ENCODE peak calls at places on chromosomes 1 and 21, in six cellular contexts. One of them, this sample, is unnamed.

GRCh38 chr1:5525597-5526384 is 466.4 kb downstream of the NPHP4 start:
- DNase-seq in colonic mucosa: no peak
- DNase-seq in tibial artery: no peak
- DNase-seq in testis: no peak
- DNase-seq in endothelial cell of umbilical vein: no peak
- DNase-seq in esophagus squamous epithelium: no peak
- DNase-seq in this sample: no peak

GRCh38 chr1:183887826-183888819 is 83.2 kb downstream of the RGL1 start:
- DNase-seq in endothelial cell of umbilical vein: peak; percentile 84
- DNase-seq in testis: no peak
- DNase-seq in tibial artery: no peak
- DNase-seq in esophagus squamous epithelium: no peak
- DNase-seq in colonic mucosa: no peak
- DNase-seq in this sample: no peak

GRCh38 chr1:31725777-31726535 is 22.1 kb upstream of the COL16A1 start:
- DNase-seq in esophagus squamous epithelium: no peak
- DNase-seq in colonic mucosa: no peak
- DNase-seq in endothelial cell of umbilical vein: no peak
- DNase-seq in tibial artery: no peak
- DNase-seq in testis: no peak
- DNase-seq in this sample: no peak

GRCh38 chr1:178960781-178961180 is 64.9 kb upstream of the FAM20B start:
- DNase-seq in colonic mucosa: no peak
- DNase-seq in testis: no peak
- DNase-seq in esophagus squamous epithelium: no peak
- DNase-seq in endothelial cell of umbilical vein: no peak
- DNase-seq in tibial artery: no peak
- DNase-seq in this sample: no peak

GRCh38 chr1:204070895-204071294 is 2.0 kb upstream of the SOX13 start:
- DNase-seq in testis: no peak
- DNase-seq in tibial artery: no peak
- DNase-seq in endothelial cell of umbilical vein: no peak
- DNase-seq in esophagus squamous epithelium: no peak
- DNase-seq in colonic mucosa: no peak
- DNase-seq in this sample: no peak

GRCh38 chr21:38679531-38679930 is 126.2 kb upstream of the ETS2 start:
- DNase-seq in tibial artery: no peak
- DNase-seq in colonic mucosa: no peak
- DNase-seq in testis: no peak
- DNase-seq in endothelial cell of umbilical vein: peak; percentile 69
- DNase-seq in esophagus squamous epithelium: no peak
- DNase-seq in this sample: peak; percentile 5

GRCh38 chr1:16167331-16168143 is 11.7 kb upstream of the EPHA2 start:
- DNase-seq in esophagus squamous epithelium: no peak
- DNase-seq in colonic mucosa: peak; percentile 75
- DNase-seq in testis: peak; percentile 62
- DNase-seq in tibial artery: no peak
- DNase-seq in endothelial cell of umbilical vein: no peak
- DNase-seq in this sample: no peak

GRCh38 chr1:16903458-16903796 is 7.6 kb downstream of the RNU1-2 start:
- DNase-seq in esophagus squamous epithelium: no peak
- DNase-seq in testis: no peak
- DNase-seq in colonic mucosa: no peak
- DNase-seq in endothelial cell of umbilical vein: no peak
- DNase-seq in tibial artery: no peak
- DNase-seq in this sample: no peak

GRCh38 chr1:118963456-118964430 is 24.4 kb downstream of the TBX15 start:
- DNase-seq in testis: no peak
- DNase-seq in tibial artery: peak; percentile 70
- DNase-seq in endothelial cell of umbilical vein: no peak
- DNase-seq in esophagus squamous epithelium: no peak
- DNase-seq in colonic mucosa: no peak
- DNase-seq in this sample: no peak

GRCh38 chr1:40030528-40031135 is 9.9 kb upstream of the CAP1 start:
- DNase-seq in esophagus squamous epithelium: no peak
- DNase-seq in testis: no peak
- DNase-seq in tibial artery: no peak
- DNase-seq in endothelial cell of umbilical vein: no peak
- DNase-seq in colonic mucosa: no peak
- DNase-seq in this sample: peak; percentile 79

GRCh38 chr1:163980391-163980790 is 578.6 kb upstream of the PBX1 start:
- DNase-seq in colonic mucosa: no peak
- DNase-seq in testis: no peak
- DNase-seq in endothelial cell of umbilical vein: no peak
- DNase-seq in tibial artery: no peak
- DNase-seq in esophagus squamous epithelium: no peak
- DNase-seq in this sample: no peak

GRCh38 chr1:175168782-175169181 is 23.8 kb downstream of the KIAA0040 start:
- DNase-seq in testis: no peak
- DNase-seq in colonic mucosa: no peak
- DNase-seq in tibial artery: no peak
- DNase-seq in endothelial cell of umbilical vein: no peak
- DNase-seq in esophagus squamous epithelium: no peak
- DNase-seq in this sample: no peak

GRCh38 chr1:201456499-201457309 is 12.3 kb downstream of the PHLDA3 start:
- DNase-seq in endothelial cell of umbilical vein: peak; percentile 47
- DNase-seq in testis: peak; percentile 66
- DNase-seq in tibial artery: peak; percentile 92
- DNase-seq in colonic mucosa: peak; percentile 43
- DNase-seq in esophagus squamous epithelium: no peak
- DNase-seq in this sample: peak; percentile 78

GRCh38 chr1:104238991-104239390 is 489.3 kb downstream of the AMY1C start:
- DNase-seq in esophagus squamous epithelium: no peak
- DNase-seq in colonic mucosa: no peak
- DNase-seq in endothelial cell of umbilical vein: no peak
- DNase-seq in testis: no peak
- DNase-seq in tibial artery: no peak
- DNase-seq in this sample: no peak

GRCh38 chr1:28301368-28302174 is 27.3 kb upstream of the MED18 start:
- DNase-seq in tibial artery: no peak
- DNase-seq in esophagus squamous epithelium: no peak
- DNase-seq in testis: no peak
- DNase-seq in endothelial cell of umbilical vein: peak; percentile 44
- DNase-seq in colonic mucosa: no peak
- DNase-seq in this sample: no peak

GRCh38 chr21:18522181-18522771 is 118.7 kb upstream of the TMPRSS15 start:
- DNase-seq in tibial artery: no peak
- DNase-seq in endothelial cell of umbilical vein: peak; percentile 26
- DNase-seq in esophagus squamous epithelium: no peak
- DNase-seq in testis: no peak
- DNase-seq in colonic mucosa: no peak
- DNase-seq in this sample: peak; percentile 34

GRCh38 chr1:193102662-193103061 is 2.6 kb downstream of the GLRX2 start:
- DNase-seq in testis: no peak
- DNase-seq in colonic mucosa: no peak
- DNase-seq in tibial artery: no peak
- DNase-seq in esophagus squamous epithelium: no peak
- DNase-seq in endothelial cell of umbilical vein: no peak
- DNase-seq in this sample: peak; percentile 53

GRCh38 chr1:157198619-157199420 is 60.6 kb upstream of the ETV3 start:
- DNase-seq in esophagus squamous epithelium: no peak
- DNase-seq in endothelial cell of umbilical vein: no peak
- DNase-seq in testis: no peak
- DNase-seq in tibial artery: no peak
- DNase-seq in colonic mucosa: no peak
- DNase-seq in this sample: no peak

GRCh38 chr1:206136241-206136640 is 19.1 kb upstream of the AVPR1B start:
- DNase-seq in esophagus squamous epithelium: no peak
- DNase-seq in colonic mucosa: no peak
- DNase-seq in endothelial cell of umbilical vein: no peak
- DNase-seq in tibial artery: no peak
- DNase-seq in testis: no peak
- DNase-seq in this sample: no peak

GRCh38 chr1:35807614-35808375 is at the start of gene AGO4:
- DNase-seq in endothelial cell of umbilical vein: peak; percentile 42
- DNase-seq in tibial artery: peak; percentile 45
- DNase-seq in testis: peak; percentile 76
- DNase-seq in colonic mucosa: peak; percentile 47
- DNase-seq in esophagus squamous epithelium: no peak
- DNase-seq in this sample: peak; percentile 80

GRCh38 chr21:15841856-15842564 is 112.2 kb downstream of the USP25 start:
- DNase-seq in endothelial cell of umbilical vein: peak; percentile 64
- DNase-seq in tibial artery: no peak
- DNase-seq in colonic mucosa: no peak
- DNase-seq in testis: no peak
- DNase-seq in esophagus squamous epithelium: no peak
- DNase-seq in this sample: peak; percentile 47

GRCh38 chr1:226723640-226724532 is 15.2 kb downstream of the ITPKB start:
- DNase-seq in tibial artery: no peak
- DNase-seq in testis: peak; percentile 70
- DNase-seq in colonic mucosa: no peak
- DNase-seq in endothelial cell of umbilical vein: peak; percentile 74
- DNase-seq in esophagus squamous epithelium: no peak
- DNase-seq in this sample: peak; percentile 96

GRCh38 chr1:59146056-59146455 is 150.8 kb upstream of the FGGY start:
- DNase-seq in testis: no peak
- DNase-seq in colonic mucosa: no peak
- DNase-seq in tibial artery: no peak
- DNase-seq in esophagus squamous epithelium: no peak
- DNase-seq in endothelial cell of umbilical vein: no peak
- DNase-seq in this sample: no peak

GRCh38 chr1:209190591-209191241 is 392.8 kb upstream of the CAMK1G start:
- DNase-seq in colonic mucosa: no peak
- DNase-seq in esophagus squamous epithelium: no peak
- DNase-seq in testis: peak; percentile 72
- DNase-seq in endothelial cell of umbilical vein: peak; percentile 70
- DNase-seq in tibial artery: peak; percentile 28
- DNase-seq in this sample: peak; percentile 82

GRCh38 chr21:17780539-17780938 is 38.6 kb downstream of the C21orf91 start:
- DNase-seq in colonic mucosa: no peak
- DNase-seq in testis: no peak
- DNase-seq in tibial artery: no peak
- DNase-seq in esophagus squamous epithelium: no peak
- DNase-seq in endothelial cell of umbilical vein: peak; percentile 13
- DNase-seq in this sample: no peak

GRCh38 chr1:210373878-210374599 is 45.3 kb downstream of the HHAT start:
- DNase-seq in testis: peak; percentile 87
- DNase-seq in tibial artery: no peak
- DNase-seq in endothelial cell of umbilical vein: peak; percentile 65
- DNase-seq in esophagus squamous epithelium: no peak
- DNase-seq in colonic mucosa: peak; percentile 75
- DNase-seq in this sample: peak; percentile 93

GRCh38 chr1:47778280-47778679 is 218.9 kb downstream of the TRABD2B start:
- DNase-seq in colonic mucosa: no peak
- DNase-seq in tibial artery: no peak
- DNase-seq in endothelial cell of umbilical vein: no peak
- DNase-seq in testis: no peak
- DNase-seq in esophagus squamous epithelium: no peak
- DNase-seq in this sample: no peak

GRCh38 chr1:44798481-44799365 is 1.5 kb upstream of the PLK3 start:
- DNase-seq in tibial artery: peak; percentile 22
- DNase-seq in colonic mucosa: no peak
- DNase-seq in endothelial cell of umbilical vein: no peak
- DNase-seq in testis: no peak
- DNase-seq in esophagus squamous epithelium: no peak
- DNase-seq in this sample: no peak

GRCh38 chr1:173507205-173507846 is 30.2 kb downstream of the PRDX6 start:
- DNase-seq in endothelial cell of umbilical vein: no peak
- DNase-seq in esophagus squamous epithelium: no peak
- DNase-seq in testis: no peak
- DNase-seq in colonic mucosa: no peak
- DNase-seq in tibial artery: no peak
- DNase-seq in this sample: no peak

GRCh38 chr1:111516008-111516535 is 12.6 kb upstream of the ADORA3 start:
- DNase-seq in colonic mucosa: no peak
- DNase-seq in tibial artery: peak; percentile 36
- DNase-seq in testis: peak; percentile 55
- DNase-seq in esophagus squamous epithelium: no peak
- DNase-seq in endothelial cell of umbilical vein: peak; percentile 75
- DNase-seq in this sample: no peak
- H3K4me3 ChIP-seq in colonic mucosa: peak overlapping the region; percentile 16
- H3K4me3 ChIP-seq in tibial artery: peak overlapping the region; percentile 41
- H3K4me3 ChIP-seq in testis: peak overlapping the region; percentile 47
- H3K4me3 ChIP-seq in esophagus squamous epithelium: peak overlapping the region; percentile 38
- H3K4me3 ChIP-seq in endothelial cell of umbilical vein: peak overlapping the region; percentile 3
- H3K4me3 ChIP-seq in this sample: no peak overlapping the region

GRCh38 chr1:26459573-26460031 is 12.6 kb upstream of the HMGN2 start:
- DNase-seq in tibial artery: no peak
- DNase-seq in endothelial cell of umbilical vein: no peak
- DNase-seq in esophagus squamous epithelium: no peak
- DNase-seq in colonic mucosa: no peak
- DNase-seq in testis: no peak
- DNase-seq in this sample: no peak
- H3K27ac ChIP-seq in tibial artery: no peak overlapping the region
- H3K27ac ChIP-seq in endothelial cell of umbilical vein: no peak overlapping the region
- H3K27ac ChIP-seq in esophagus squamous epithelium: no peak overlapping the region
- H3K27ac ChIP-seq in colonic mucosa: no peak overlapping the region
- H3K27ac ChIP-seq in testis: no peak overlapping the region
- H3K27ac ChIP-seq in this sample: no peak overlapping the region

DNA sequence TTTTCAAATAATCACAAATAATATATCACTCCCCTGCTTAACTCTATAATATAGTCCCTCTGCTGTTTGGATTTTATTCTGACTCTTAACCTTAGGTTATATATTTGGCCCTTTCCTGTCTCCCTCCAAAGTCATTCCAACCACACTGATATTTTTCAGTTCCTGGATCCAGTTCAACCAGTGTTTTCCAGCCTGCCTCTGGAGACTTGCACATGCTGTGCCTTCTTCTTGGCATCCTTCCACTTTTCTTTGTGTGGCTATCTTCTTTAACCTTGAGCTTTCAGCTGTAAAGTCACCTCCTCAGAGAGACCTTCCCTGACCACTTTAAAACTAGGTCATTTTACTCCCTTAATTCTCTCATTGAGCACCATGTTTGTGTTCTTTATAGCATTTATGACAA is 19.4 kb downstream of the CERS2 start:
- DNase-seq in testis: peak; percentile 46
- DNase-seq in tibial artery: no peak
- DNase-seq in colonic mucosa: no peak
- DNase-seq in endothelial cell of umbilical vein: no peak
- DNase-seq in esophagus squamous epithelium: no peak
- DNase-seq in this sample: no peak
- H3K4me3 ChIP-seq in testis: no peak overlapping the region
- H3K4me3 ChIP-seq in tibial artery: no peak overlapping the region
- H3K4me3 ChIP-seq in colonic mucosa: no peak overlapping the region
- H3K4me3 ChIP-seq in endothelial cell of umbilical vein: no peak overlapping the region
- H3K4me3 ChIP-seq in esophagus squamous epithelium: no peak overlapping the region
- H3K4me3 ChIP-seq in this sample: no peak overlapping the region

GRCh38 chr21:31204801-31205200 is 139.3 kb downstream of the TIAM1 start:
- DNase-seq in testis: no peak
- DNase-seq in colonic mucosa: no peak
- DNase-seq in endothelial cell of umbilical vein: no peak
- DNase-seq in tibial artery: no peak
- DNase-seq in esophagus squamous epithelium: no peak
- DNase-seq in this sample: no peak

GRCh38 chr21:31203371-31204054 is 140.5 kb downstream of the TIAM1 start:
- DNase-seq in endothelial cell of umbilical vein: no peak
- DNase-seq in colonic mucosa: no peak
- DNase-seq in esophagus squamous epithelium: no peak
- DNase-seq in tibial artery: no peak
- DNase-seq in testis: no peak
- DNase-seq in this sample: no peak

GRCh38 chr21:31201144-31201543 is 142.9 kb downstream of the TIAM1 start:
- DNase-seq in endothelial cell of umbilical vein: no peak
- DNase-seq in esophagus squamous epithelium: no peak
- DNase-seq in colonic mucosa: no peak
- DNase-seq in testis: no peak
- DNase-seq in tibial artery: no peak
- DNase-seq in this sample: no peak

GRCh38 chr21:31198575-31198974 is 145.5 kb downstream of the TIAM1 start:
- DNase-seq in endothelial cell of umbilical vein: peak; percentile 49
- DNase-seq in colonic mucosa: no peak
- DNase-seq in tibial artery: no peak
- DNase-seq in esophagus squamous epithelium: no peak
- DNase-seq in testis: no peak
- DNase-seq in this sample: no peak

GRCh38 chr21:31201548-31201947 is 142.5 kb downstream of the TIAM1 start:
- DNase-seq in endothelial cell of umbilical vein: no peak
- DNase-seq in testis: peak; percentile 74
- DNase-seq in esophagus squamous epithelium: no peak
- DNase-seq in colonic mucosa: no peak
- DNase-seq in tibial artery: peak; percentile 84
- DNase-seq in this sample: no peak
- H3K27ac ChIP-seq in endothelial cell of umbilical vein: no peak overlapping the region
- H3K27ac ChIP-seq in testis: no peak overlapping the region
- H3K27ac ChIP-seq in esophagus squamous epithelium: peak overlapping the region; percentile 68
- H3K27ac ChIP-seq in colonic mucosa: no peak overlapping the region
- H3K27ac ChIP-seq in tibial artery: no peak overlapping the region
- H3K27ac ChIP-seq in this sample: no peak overlapping the region